ENCODE peak calls at places on chromosomes 2 and 18, in eight cellular contexts. J is kidney glomerular epithelial cell, L is cardiac muscle cell, C is nephron progenitor cell, I is NCI-H1105, P is MCF 10A, H is GM03348, O is cerebellar nuclear complex. E is an unnamed sample.

GRCh38 chr2:171703574-171704347 is 16.5 kb downstream of the DYNC1I2 start:
- DNase-seq in J (peak), L (peak), C (no peak), I (no peak), P (peak), H (peak), O (no peak), E (peak)

GRCh38 chr18:9796933-9797549 is 88.7 kb upstream of the TXNDC2 start:
- DNase-seq in J (peak), L (no peak), C (no peak), I (no peak), P (no peak), H (peak), O (no peak), E (no peak)

GRCh38 chr18:44725300-44726096 is 44.8 kb downstream of the SETBP1 start:
- DNase-seq in J (peak), L (peak), C (no peak), I (no peak), P (peak), H (peak), O (no peak), E (no peak)

GRCh38 chr18:45677408-45677807 is 46.6 kb upstream of the SLC14A1 start:
- DNase-seq in J (no peak), L (no peak), C (no peak), I (no peak), P (no peak), H (no peak), O (no peak), E (no peak)

GRCh38 chr2:227826563-227826962 is 12.9 kb downstream of the CCL20 start:
- DNase-seq in J (no peak), L (no peak), C (no peak), I (no peak), P (no peak), H (no peak), O (no peak), E (no peak)

GRCh38 chr2:215884741-215885140 is 128.6 kb downstream of the MREG start:
- DNase-seq in J (no peak), L (peak), C (no peak), I (no peak), P (no peak), H (peak), O (no peak), E (no peak)

GRCh38 chr18:68440433-68440832 is 274.5 kb downstream of the TMX3 start:
- DNase-seq in J (no peak), L (no peak), C (no peak), I (no peak), P (no peak), H (no peak), O (no peak), E (no peak)

GRCh38 chr2:10935953-10936942 is 24.5 kb downstream of the KCNF1 start:
- DNase-seq in J (peak), L (peak), C (no peak), I (no peak), P (peak), H (peak), O (no peak), E (peak)

GRCh38 chr2:234204480-234204879 is 154.0 kb downstream of the SPP2 start:
- DNase-seq in J (peak), L (peak), C (no peak), I (no peak), P (no peak), H (no peak), O (no peak), E (peak)

GRCh38 chr2:19673213-19673791 is 228.5 kb downstream of the TTC32 start:
- DNase-seq in J (peak), L (peak), C (peak), I (no peak), P (peak), H (peak), O (no peak), E (peak)

GRCh38 chr2:69059731-69060290 is 46.8 kb downstream of the ANTXR1 start:
- DNase-seq in J (no peak), L (peak), C (no peak), I (no peak), P (no peak), H (peak), O (no peak), E (no peak)

GRCh38 chr2:162138310-162138709 is 13.7 kb downstream of the GCG start:
- DNase-seq in J (no peak), L (no peak), C (no peak), I (no peak), P (no peak), H (no peak), O (no peak), E (no peak)

GRCh38 chr2:62653582-62654422 is 51.7 kb upstream of the EHBP1 start:
- DNase-seq in J (no peak), L (no peak), C (no peak), I (no peak), P (peak), H (no peak), O (no peak), E (peak)

GRCh38 chr2:145723872-145724271 is 1204.0 kb upstream of the ZEB2 start:
- DNase-seq in J (no peak), L (peak), C (no peak), I (no peak), P (no peak), H (no peak), O (no peak), E (no peak)

GRCh38 chr2:85444629-85445028 is 26.1 kb downstream of the SH2D6 start:
- DNase-seq in J (no peak), L (peak), C (no peak), I (no peak), P (peak), H (peak), O (no peak), E (no peak)

GRCh38 chr18:32698148-32698547 is 74.7 kb downstream of the KLHL14 start:
- DNase-seq in J (no peak), L (no peak), C (no peak), I (no peak), P (no peak), H (no peak), O (no peak), E (no peak)

GRCh38 chr18:63119647-63120046 is 199.9 kb downstream of the BCL2 start:
- DNase-seq in J (peak), L (peak), C (no peak), I (peak), P (peak), H (peak), O (no peak), E (peak)

E was measured in A549.